ENCODE peak calls at places on chromosomes 6 and 20, in five cellular contexts. One of them, this sample, is unnamed.

GRCh38 chr6:36241728-36242127 is 28.1 kb upstream of the PNPLA1 start:
- DNase-seq in GM12892: no peak
- DNase-seq in SK-N-SH: no peak
- DNase-seq in GM12878: peak
- DNase-seq in HepG2: no peak
- DNase-seq in this sample: peak

GRCh38 chr6:87237804-87238203 is 82.4 kb downstream of the ZNF292 start:
- DNase-seq in GM12892: no peak
- DNase-seq in SK-N-SH: peak
- DNase-seq in GM12878: no peak
- DNase-seq in HepG2: peak
- DNase-seq in this sample: no peak

GRCh38 chr6:36273802-36274201 is 3.9 kb downstream of the PNPLA1 start:
- DNase-seq in GM12892: no peak
- DNase-seq in SK-N-SH: no peak
- DNase-seq in GM12878: no peak
- DNase-seq in HepG2: no peak
- DNase-seq in this sample: no peak

GRCh38 chr6:38836585-38836984 is 121.5 kb downstream of the DNAH8 start:
- DNase-seq in GM12892: no peak
- DNase-seq in SK-N-SH: no peak
- DNase-seq in GM12878: no peak
- DNase-seq in HepG2: no peak
- DNase-seq in this sample: no peak

GRCh38 chr6:157557541-157557940 is 176.6 kb downstream of the ZDHHC14 start:
- DNase-seq in GM12892: no peak
- DNase-seq in SK-N-SH: no peak
- DNase-seq in GM12878: peak
- DNase-seq in HepG2: no peak
- DNase-seq in this sample: no peak

GRCh38 chr6:153485072-153485471 is 354.0 kb upstream of the RGS17 start:
- DNase-seq in GM12892: no peak
- DNase-seq in SK-N-SH: peak
- DNase-seq in GM12878: no peak
- DNase-seq in HepG2: no peak
- DNase-seq in this sample: no peak

GRCh38 chr20:50580016-50580747 is 70.0 kb downstream of the PTPN1 start:
- DNase-seq in GM12892: no peak
- DNase-seq in SK-N-SH: peak
- DNase-seq in GM12878: no peak
- DNase-seq in HepG2: peak
- DNase-seq in this sample: no peak

GRCh38 chr20:3068075-3068474 is 3.3 kb upstream of the OXT start:
- DNase-seq in GM12892: no peak
- DNase-seq in SK-N-SH: no peak
- DNase-seq in GM12878: no peak
- DNase-seq in HepG2: no peak
- DNase-seq in this sample: no peak

GRCh38 chr20:44348168-44348659 is 7.3 kb upstream of the HNF4A start:
- DNase-seq in GM12892: no peak
- DNase-seq in SK-N-SH: no peak
- DNase-seq in GM12878: no peak
- DNase-seq in HepG2: no peak
- DNase-seq in this sample: no peak

GRCh38 chr20:16740365-16741072 is 7.6 kb upstream of the OTOR start:
- DNase-seq in GM12892: no peak
- DNase-seq in SK-N-SH: no peak
- DNase-seq in GM12878: no peak
- DNase-seq in HepG2: no peak
- DNase-seq in this sample: no peak

GRCh38 chr6:130111031-130111430 is 92.7 kb downstream of the L3MBTL3 start:
- DNase-seq in GM12892: no peak
- DNase-seq in SK-N-SH: no peak
- DNase-seq in GM12878: no peak
- DNase-seq in HepG2: no peak
- DNase-seq in this sample: no peak

GRCh38 chr6:123668063-123668462 is 31.3 kb upstream of the TRDN start:
- DNase-seq in GM12892: no peak
- DNase-seq in SK-N-SH: no peak
- DNase-seq in GM12878: no peak
- DNase-seq in HepG2: no peak
- DNase-seq in this sample: no peak

GRCh38 chr20:63461364-63461763 is 11.1 kb downstream of the KCNQ2 start:
- DNase-seq in GM12892: no peak
- DNase-seq in SK-N-SH: no peak
- DNase-seq in GM12878: no peak
- DNase-seq in HepG2: no peak
- DNase-seq in this sample: peak

GRCh38 chr6:37840143-37840939 is 20.8 kb downstream of the ZFAND3 start:
- DNase-seq in GM12892: no peak
- DNase-seq in SK-N-SH: no peak
- DNase-seq in GM12878: no peak
- DNase-seq in HepG2: no peak
- DNase-seq in this sample: no peak

GRCh38 chr6:129708496-129709216 is 1.3 kb downstream of the ARHGAP18 start:
- DNase-seq in GM12892: no peak
- DNase-seq in SK-N-SH: no peak
- DNase-seq in GM12878: no peak
- DNase-seq in HepG2: no peak
- DNase-seq in this sample: no peak

GRCh38 chr20:49482621-49483017 is at the start of gene KCNB1:
- DNase-seq in GM12892: peak
- DNase-seq in SK-N-SH: peak
- DNase-seq in GM12878: no peak
- DNase-seq in HepG2: peak
- DNase-seq in this sample: peak

GRCh38 chr6:109486068-109486467 is 3.0 kb upstream of the ZBTB24 start:
- DNase-seq in GM12892: no peak
- DNase-seq in SK-N-SH: no peak
- DNase-seq in GM12878: no peak
- DNase-seq in HepG2: peak
- DNase-seq in this sample: no peak

GRCh38 chr6:489001-489400 is 97.4 kb downstream of the IRF4 start:
- DNase-seq in GM12892: no peak
- DNase-seq in SK-N-SH: no peak
- DNase-seq in GM12878: no peak
- DNase-seq in HepG2: no peak
- DNase-seq in this sample: no peak

GRCh38 chr6:130676077-130676772 is 151.0 kb upstream of the SMLR1 start:
- DNase-seq in GM12892: no peak
- DNase-seq in SK-N-SH: no peak
- DNase-seq in GM12878: no peak
- DNase-seq in HepG2: no peak
- DNase-seq in this sample: no peak

GRCh38 chr20:29427201-29428060 is 1830.0 kb upstream of the DEFB115 start:
- DNase-seq in GM12892: no peak
- DNase-seq in SK-N-SH: peak
- DNase-seq in GM12878: no peak
- DNase-seq in HepG2: no peak
- DNase-seq in this sample: no peak

GRCh38 chr6:29652198-29652584 is 4.7 kb upstream of the MOG start:
- DNase-seq in GM12892: no peak
- DNase-seq in SK-N-SH: no peak
- DNase-seq in GM12878: no peak
- DNase-seq in HepG2: no peak
- DNase-seq in this sample: no peak

GRCh38 chr6:29649701-29650673 is 6.9 kb upstream of the MOG start:
- DNase-seq in GM12892: peak
- DNase-seq in SK-N-SH: peak
- DNase-seq in GM12878: peak
- DNase-seq in HepG2: peak
- DNase-seq in this sample: peak

GRCh38 chr6:29653452-29654038 is 3.3 kb upstream of the MOG start:
- DNase-seq in GM12892: no peak
- DNase-seq in SK-N-SH: peak
- DNase-seq in GM12878: no peak
- DNase-seq in HepG2: peak
- DNase-seq in this sample: no peak

GRCh38 chr6:29647927-29648642 is 8.8 kb upstream of the MOG start:
- DNase-seq in GM12892: no peak
- DNase-seq in SK-N-SH: peak
- DNase-seq in GM12878: no peak
- DNase-seq in HepG2: peak
- DNase-seq in this sample: no peak

GRCh38 chr6:29651413-29652197 is 5.3 kb upstream of the MOG start:
- DNase-seq in GM12892: no peak
- DNase-seq in SK-N-SH: peak
- DNase-seq in GM12878: no peak
- DNase-seq in HepG2: peak
- DNase-seq in this sample: no peak
- TF ChIP-seq TAF1 in GM12892: no peak
- TF ChIP-seq TAF1 in SK-N-SH: no peak
- TF ChIP-seq TAF1 in GM12878: no peak
- TF ChIP-seq TAF1 in HepG2: no peak
- TF ChIP-seq TAF1 in this sample: no peak

DNA sequence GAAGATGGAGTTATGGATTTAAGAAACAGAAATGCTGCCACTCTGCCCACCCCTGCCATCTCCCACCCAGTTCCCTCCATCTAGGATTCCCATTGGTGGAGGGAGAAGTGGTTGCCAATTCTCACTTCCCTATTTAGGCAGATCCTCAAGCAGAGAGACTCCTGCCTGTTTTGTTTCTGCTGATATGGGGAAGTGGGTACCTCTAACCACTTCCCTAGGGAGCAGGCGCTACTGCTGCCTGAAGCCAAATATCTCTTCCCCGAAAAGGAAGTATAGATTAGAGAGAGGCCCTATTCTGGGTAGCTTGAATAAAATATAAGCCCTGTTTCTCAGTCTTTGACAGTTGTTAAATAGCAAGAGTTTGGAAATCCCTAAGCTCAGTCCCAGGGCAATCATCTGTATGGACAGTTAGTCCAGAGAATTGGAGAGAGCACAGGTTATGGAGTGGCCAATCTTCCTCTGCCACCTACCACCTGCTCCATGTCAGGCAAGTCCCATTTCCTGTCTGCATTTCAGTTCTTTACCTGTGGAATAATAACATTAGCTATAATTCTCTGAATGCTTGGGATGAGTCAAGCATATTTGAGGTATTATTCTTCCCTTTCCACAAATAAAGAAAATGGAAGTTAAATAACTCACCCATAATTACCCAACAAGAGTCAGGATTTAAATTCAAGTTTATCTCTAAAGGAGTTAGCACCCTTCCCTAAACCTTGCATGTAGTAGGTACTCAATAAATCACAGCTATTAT is 2.6 kb upstream of the ADGB start:
- DNase-seq in GM12892: no peak
- DNase-seq in SK-N-SH: no peak
- DNase-seq in GM12878: no peak
- DNase-seq in HepG2: no peak
- DNase-seq in this sample: no peak
- TF ChIP-seq POLR2AphosphoS5 in GM12892: no peak
- TF ChIP-seq POLR2AphosphoS5 in SK-N-SH: no peak
- TF ChIP-seq POLR2AphosphoS5 in GM12878: no peak
- TF ChIP-seq POLR2AphosphoS5 in HepG2: no peak
- TF ChIP-seq POLR2AphosphoS5 in this sample: no peak

GRCh38 chr20:4328541-4328940 is 313.2 kb upstream of the RNF24 start:
- DNase-seq in GM12892: no peak
- DNase-seq in SK-N-SH: no peak
- DNase-seq in GM12878: no peak
- DNase-seq in HepG2: no peak
- DNase-seq in this sample: no peak
- TF ChIP-seq TAF1 in GM12892: no peak
- TF ChIP-seq TAF1 in SK-N-SH: no peak
- TF ChIP-seq TAF1 in GM12878: no peak
- TF ChIP-seq TAF1 in HepG2: no peak
- TF ChIP-seq TAF1 in this sample: no peak

DNA sequence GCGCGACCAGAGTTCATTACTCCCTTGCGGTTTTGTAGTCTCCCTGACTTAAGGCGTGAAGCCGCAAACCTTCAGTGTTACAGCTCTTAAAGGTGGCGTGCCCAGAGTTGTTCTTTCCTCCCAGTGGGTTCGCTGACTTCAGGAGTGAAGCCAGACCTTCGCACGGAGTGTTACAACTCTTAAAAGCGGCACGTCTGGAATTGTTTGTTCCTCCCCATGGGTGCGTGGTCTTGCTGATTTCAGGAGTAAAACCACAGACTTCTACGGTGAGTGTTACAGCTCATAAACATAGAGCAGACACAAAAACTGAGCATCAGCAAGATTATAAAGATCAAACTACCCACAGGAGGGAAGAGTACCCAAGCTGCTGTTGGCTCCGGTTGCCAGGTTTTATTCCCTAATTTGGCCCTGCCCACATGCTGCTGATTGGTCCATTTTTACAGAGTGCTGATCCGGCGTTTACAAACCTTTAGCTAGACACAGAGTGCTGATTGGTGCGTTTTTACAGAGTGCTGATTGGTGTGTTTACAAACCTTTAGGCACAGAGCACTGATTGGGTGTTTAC is 10.4 kb downstream of the TMEM14C start:
- DNase-seq in GM12892: no peak
- DNase-seq in SK-N-SH: no peak
- DNase-seq in GM12878: no peak
- DNase-seq in HepG2: no peak
- DNase-seq in this sample: no peak
- TF ChIP-seq POLR2AphosphoS5 in GM12892: no peak
- TF ChIP-seq POLR2AphosphoS5 in SK-N-SH: no peak
- TF ChIP-seq POLR2AphosphoS5 in GM12878: no peak
- TF ChIP-seq POLR2AphosphoS5 in HepG2: no peak
- TF ChIP-seq POLR2AphosphoS5 in this sample: no peak

GRCh38 chr6:112956696-112957525 is 609.8 kb downstream of the RFPL4B start:
- DNase-seq in GM12892: no peak
- DNase-seq in SK-N-SH: peak
- DNase-seq in GM12878: no peak
- DNase-seq in HepG2: no peak
- DNase-seq in this sample: no peak

GRCh38 chr6:112951829-112952228 is 604.7 kb downstream of the RFPL4B start:
- DNase-seq in GM12892: no peak
- DNase-seq in SK-N-SH: no peak
- DNase-seq in GM12878: no peak
- DNase-seq in HepG2: no peak
- DNase-seq in this sample: no peak

DNA sequence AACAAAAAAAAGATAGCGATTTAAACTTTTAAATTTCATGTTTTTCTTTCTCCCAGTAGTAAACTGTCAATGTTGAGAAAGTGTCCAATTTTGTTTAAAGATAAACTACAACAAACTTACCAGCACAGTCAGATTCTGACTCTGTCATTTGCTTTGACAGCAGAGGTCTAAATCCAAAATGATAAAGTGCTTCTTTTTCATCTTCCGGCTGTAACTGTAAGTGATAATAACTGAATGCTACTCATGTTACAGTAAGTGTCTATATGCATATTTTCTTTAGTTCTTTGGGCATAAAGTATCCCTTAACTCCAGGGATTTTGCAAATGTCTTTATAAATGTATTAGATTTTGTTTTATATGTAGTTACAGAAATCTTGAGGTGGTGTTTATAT is 610.4 kb downstream of the RFPL4B start:
- DNase-seq in GM12892: no peak
- DNase-seq in SK-N-SH: no peak
- DNase-seq in GM12878: no peak
- DNase-seq in HepG2: no peak
- DNase-seq in this sample: no peak
- TF ChIP-seq TAF1 in GM12892: no peak
- TF ChIP-seq TAF1 in SK-N-SH: no peak
- TF ChIP-seq TAF1 in GM12878: no peak
- TF ChIP-seq TAF1 in HepG2: no peak
- TF ChIP-seq TAF1 in this sample: no peak